ENCODE peak calls at places on chromosomes 7 and 10, in six cellular contexts. One of them, this sample, is unnamed.

GRCh38 chr7:130996205-130996840 is 262.3 kb upstream of the KLF14 start:
- DNase-seq in GM23248: no peak
- DNase-seq in bronchial epithelial cell: no peak
- DNase-seq in lower lobe of right lung: no peak
- DNase-seq in mesendoderm: no peak
- DNase-seq in WERI-Rb-1: no peak
- DNase-seq in this sample: no peak

GRCh38 chr7:112748381-112748780 is 41.8 kb downstream of the TMEM168 start:
- DNase-seq in GM23248: peak
- DNase-seq in bronchial epithelial cell: peak
- DNase-seq in lower lobe of right lung: no peak
- DNase-seq in mesendoderm: no peak
- DNase-seq in WERI-Rb-1: no peak
- DNase-seq in this sample: no peak

GRCh38 chr7:28990200-28990960 is 32.2 kb upstream of the TRIL start:
- DNase-seq in GM23248: peak
- DNase-seq in bronchial epithelial cell: no peak
- DNase-seq in lower lobe of right lung: no peak
- DNase-seq in mesendoderm: no peak
- DNase-seq in WERI-Rb-1: no peak
- DNase-seq in this sample: peak

GRCh38 chr10:120584786-120585185 is 127.8 kb downstream of the PLPP4 start:
- DNase-seq in GM23248: no peak
- DNase-seq in bronchial epithelial cell: no peak
- DNase-seq in lower lobe of right lung: no peak
- DNase-seq in mesendoderm: no peak
- DNase-seq in WERI-Rb-1: no peak
- DNase-seq in this sample: no peak

GRCh38 chr7:99137418-99138180 is 6.3 kb downstream of the SMURF1 start:
- DNase-seq in GM23248: peak
- DNase-seq in bronchial epithelial cell: peak
- DNase-seq in lower lobe of right lung: no peak
- DNase-seq in mesendoderm: peak
- DNase-seq in WERI-Rb-1: no peak
- DNase-seq in this sample: no peak

GRCh38 chr10:14781763-14782162 is 7.1 kb upstream of the FAM107B start:
- DNase-seq in GM23248: no peak
- DNase-seq in bronchial epithelial cell: no peak
- DNase-seq in lower lobe of right lung: no peak
- DNase-seq in mesendoderm: peak
- DNase-seq in WERI-Rb-1: no peak
- DNase-seq in this sample: no peak

GRCh38 chr7:77797734-77798393 is 370 bp downstream of the TMEM60 start:
- DNase-seq in GM23248: peak
- DNase-seq in bronchial epithelial cell: no peak
- DNase-seq in lower lobe of right lung: no peak
- DNase-seq in mesendoderm: no peak
- DNase-seq in WERI-Rb-1: no peak
- DNase-seq in this sample: no peak

GRCh38 chr10:30188567-30189253 is 129.3 kb upstream of the JCAD start:
- DNase-seq in GM23248: no peak
- DNase-seq in bronchial epithelial cell: no peak
- DNase-seq in lower lobe of right lung: no peak
- DNase-seq in mesendoderm: no peak
- DNase-seq in WERI-Rb-1: no peak
- DNase-seq in this sample: no peak

GRCh38 chr7:24503511-24503910 is 69.7 kb upstream of the PALS2 start:
- DNase-seq in GM23248: no peak
- DNase-seq in bronchial epithelial cell: no peak
- DNase-seq in lower lobe of right lung: no peak
- DNase-seq in mesendoderm: peak
- DNase-seq in WERI-Rb-1: no peak
- DNase-seq in this sample: no peak

GRCh38 chr7:91784469-91784868 is 96.0 kb downstream of the MTERF1 start:
- DNase-seq in GM23248: peak
- DNase-seq in bronchial epithelial cell: peak
- DNase-seq in lower lobe of right lung: no peak
- DNase-seq in mesendoderm: no peak
- DNase-seq in WERI-Rb-1: no peak
- DNase-seq in this sample: no peak

GRCh38 chr10:72328829-72329204 is 25.9 kb downstream of the DNAJB12 start:
- DNase-seq in GM23248: no peak
- DNase-seq in bronchial epithelial cell: no peak
- DNase-seq in lower lobe of right lung: no peak
- DNase-seq in mesendoderm: no peak
- DNase-seq in WERI-Rb-1: no peak
- DNase-seq in this sample: no peak
- H3K4me3 ChIP-seq in GM23248: no peak
- H3K4me3 ChIP-seq in bronchial epithelial cell: no peak
- H3K4me3 ChIP-seq in lower lobe of right lung: no peak
- H3K4me3 ChIP-seq in mesendoderm: no peak
- H3K4me3 ChIP-seq in WERI-Rb-1: no peak
- H3K4me3 ChIP-seq in this sample: no peak

DNA sequence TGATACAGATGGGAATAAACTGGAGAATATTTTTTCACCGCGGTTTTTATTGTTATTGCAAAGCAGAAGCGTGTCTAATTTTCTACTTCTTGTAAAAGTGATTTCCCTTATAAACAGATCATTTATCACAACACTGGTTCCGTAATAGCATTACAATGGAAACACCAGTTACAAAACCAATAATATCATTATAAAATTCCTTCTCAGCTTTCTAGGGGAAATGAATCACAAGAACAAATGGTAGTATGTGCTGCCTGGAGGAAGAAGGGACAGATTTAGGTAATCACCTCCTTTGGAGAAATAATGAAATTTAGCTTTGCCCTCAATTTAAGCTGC is 2.4 kb upstream of the CCDC6 start:
- DNase-seq in GM23248: no peak
- DNase-seq in bronchial epithelial cell: no peak
- DNase-seq in lower lobe of right lung: no peak
- DNase-seq in mesendoderm: no peak
- DNase-seq in WERI-Rb-1: no peak
- DNase-seq in this sample: no peak
- H3K4me3 ChIP-seq in GM23248: peak
- H3K4me3 ChIP-seq in bronchial epithelial cell: no peak
- H3K4me3 ChIP-seq in lower lobe of right lung: peak
- H3K4me3 ChIP-seq in mesendoderm: no peak
- H3K4me3 ChIP-seq in WERI-Rb-1: no peak
- H3K4me3 ChIP-seq in this sample: peak

GRCh38 chr10:131452926-131453771 is 141.6 kb upstream of the TCERG1L start:
- DNase-seq in GM23248: no peak
- DNase-seq in bronchial epithelial cell: no peak
- DNase-seq in lower lobe of right lung: no peak
- DNase-seq in mesendoderm: peak
- DNase-seq in WERI-Rb-1: peak
- DNase-seq in this sample: no peak
- H3K4me3 ChIP-seq in GM23248: no peak
- H3K4me3 ChIP-seq in bronchial epithelial cell: no peak
- H3K4me3 ChIP-seq in lower lobe of right lung: peak
- H3K4me3 ChIP-seq in mesendoderm: peak
- H3K4me3 ChIP-seq in WERI-Rb-1: no peak
- H3K4me3 ChIP-seq in this sample: peak

GRCh38 chr10:9294132-9294663 is 1239.7 kb downstream of the GATA3 start:
- DNase-seq in GM23248: no peak
- DNase-seq in bronchial epithelial cell: no peak
- DNase-seq in lower lobe of right lung: no peak
- DNase-seq in mesendoderm: no peak
- DNase-seq in WERI-Rb-1: no peak
- DNase-seq in this sample: no peak

GRCh38 chr10:9299966-9300365 is 1245.5 kb downstream of the GATA3 start:
- DNase-seq in GM23248: no peak
- DNase-seq in bronchial epithelial cell: no peak
- DNase-seq in lower lobe of right lung: no peak
- DNase-seq in mesendoderm: no peak
- DNase-seq in WERI-Rb-1: no peak
- DNase-seq in this sample: no peak

GRCh38 chr10:9297580-9297979 is 1243.1 kb downstream of the GATA3 start:
- DNase-seq in GM23248: no peak
- DNase-seq in bronchial epithelial cell: no peak
- DNase-seq in lower lobe of right lung: no peak
- DNase-seq in mesendoderm: no peak
- DNase-seq in WERI-Rb-1: no peak
- DNase-seq in this sample: no peak

GRCh38 chr10:9294865-9295264 is 1240.4 kb downstream of the GATA3 start:
- DNase-seq in GM23248: no peak
- DNase-seq in bronchial epithelial cell: no peak
- DNase-seq in lower lobe of right lung: no peak
- DNase-seq in mesendoderm: no peak
- DNase-seq in WERI-Rb-1: no peak
- DNase-seq in this sample: no peak

DNA sequence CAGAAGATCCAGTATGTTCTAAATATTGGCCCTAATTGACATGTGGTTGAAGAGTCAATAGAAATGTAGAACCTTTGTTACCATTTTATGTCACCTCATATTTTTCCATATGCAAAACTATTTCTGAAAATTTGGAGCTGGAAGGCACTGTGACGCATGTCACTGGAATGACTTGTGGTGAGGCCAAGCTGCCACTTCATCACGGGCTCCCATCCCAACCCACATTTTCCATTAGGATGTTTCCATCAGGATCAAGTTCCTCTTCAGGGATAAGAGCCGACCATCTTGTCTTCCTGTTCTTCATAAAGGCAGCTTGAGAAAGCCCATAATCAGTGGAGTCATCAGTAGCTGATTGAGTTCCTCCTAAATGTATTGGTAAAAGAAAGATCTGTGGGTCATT is 1241.7 kb downstream of the GATA3 start:
- DNase-seq in GM23248: peak
- DNase-seq in bronchial epithelial cell: no peak
- DNase-seq in lower lobe of right lung: no peak
- DNase-seq in mesendoderm: no peak
- DNase-seq in WERI-Rb-1: no peak
- DNase-seq in this sample: no peak
- H3K4me3 ChIP-seq in GM23248: no peak
- H3K4me3 ChIP-seq in bronchial epithelial cell: no peak
- H3K4me3 ChIP-seq in lower lobe of right lung: no peak
- H3K4me3 ChIP-seq in mesendoderm: no peak
- H3K4me3 ChIP-seq in WERI-Rb-1: no peak
- H3K4me3 ChIP-seq in this sample: no peak

GRCh38 chr7:151630349-151630748 is 110.7 kb upstream of the RHEB start:
- DNase-seq in GM23248: no peak
- DNase-seq in bronchial epithelial cell: no peak
- DNase-seq in lower lobe of right lung: no peak
- DNase-seq in mesendoderm: no peak
- DNase-seq in WERI-Rb-1: no peak
- DNase-seq in this sample: no peak
- H3K4me3 ChIP-seq in GM23248: peak
- H3K4me3 ChIP-seq in bronchial epithelial cell: peak
- H3K4me3 ChIP-seq in lower lobe of right lung: no peak
- H3K4me3 ChIP-seq in mesendoderm: no peak
- H3K4me3 ChIP-seq in WERI-Rb-1: no peak
- H3K4me3 ChIP-seq in this sample: no peak

GRCh38 chr10:12418000-12418399 is 68.7 kb downstream of the CAMK1D start:
- DNase-seq in GM23248: peak
- DNase-seq in bronchial epithelial cell: no peak
- DNase-seq in lower lobe of right lung: no peak
- DNase-seq in mesendoderm: no peak
- DNase-seq in WERI-Rb-1: no peak
- DNase-seq in this sample: peak

GRCh38 chr10:12419279-12419847 is 70.0 kb downstream of the CAMK1D start:
- DNase-seq in GM23248: peak
- DNase-seq in bronchial epithelial cell: peak
- DNase-seq in lower lobe of right lung: no peak
- DNase-seq in mesendoderm: no peak
- DNase-seq in WERI-Rb-1: no peak
- DNase-seq in this sample: no peak

GRCh38 chr10:12418725-12419278 is 69.5 kb downstream of the CAMK1D start:
- DNase-seq in GM23248: no peak
- DNase-seq in bronchial epithelial cell: no peak
- DNase-seq in lower lobe of right lung: no peak
- DNase-seq in mesendoderm: no peak
- DNase-seq in WERI-Rb-1: no peak
- DNase-seq in this sample: no peak

GRCh38 chr10:12423896-12424295 is 74.5 kb downstream of the CAMK1D start:
- DNase-seq in GM23248: no peak
- DNase-seq in bronchial epithelial cell: no peak
- DNase-seq in lower lobe of right lung: no peak
- DNase-seq in mesendoderm: no peak
- DNase-seq in WERI-Rb-1: no peak
- DNase-seq in this sample: no peak

DNA sequence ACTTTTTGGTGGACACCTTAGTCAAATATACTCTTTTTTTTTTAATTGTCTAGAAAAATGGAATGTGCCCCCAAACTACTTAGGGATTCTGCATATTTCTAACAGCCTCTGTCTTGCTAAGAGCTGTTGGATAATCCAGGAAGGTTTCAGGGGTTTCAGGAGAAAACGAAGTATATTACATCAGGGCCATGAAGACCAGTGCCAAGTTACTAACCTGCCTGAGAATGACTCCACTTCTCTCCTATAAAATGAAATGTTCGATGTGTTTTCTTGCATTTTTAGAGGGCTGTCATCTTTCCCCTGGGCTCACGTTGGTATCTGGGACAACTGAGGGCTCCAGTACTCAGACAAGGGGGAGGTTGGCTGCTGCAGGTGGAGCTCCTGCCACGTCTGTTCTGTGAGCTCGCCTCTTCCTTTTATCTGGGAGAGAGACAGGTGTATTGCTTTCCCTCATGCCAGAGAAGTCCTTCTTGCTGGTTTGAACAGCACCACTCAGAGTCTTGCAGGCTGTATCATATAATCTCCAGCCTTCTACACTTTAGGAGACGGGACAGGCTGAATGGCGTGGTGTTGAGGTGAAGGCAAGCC is 71.3 kb downstream of the CAMK1D start:
- DNase-seq in GM23248: no peak
- DNase-seq in bronchial epithelial cell: no peak
- DNase-seq in lower lobe of right lung: no peak
- DNase-seq in mesendoderm: no peak
- DNase-seq in WERI-Rb-1: no peak
- DNase-seq in this sample: no peak
- H3K4me3 ChIP-seq in GM23248: no peak
- H3K4me3 ChIP-seq in bronchial epithelial cell: no peak
- H3K4me3 ChIP-seq in lower lobe of right lung: no peak
- H3K4me3 ChIP-seq in mesendoderm: no peak
- H3K4me3 ChIP-seq in WERI-Rb-1: no peak
- H3K4me3 ChIP-seq in this sample: no peak

GRCh38 chr7:43758861-43759683 is 592 bp downstream of the BLVRA start:
- DNase-seq in GM23248: peak
- DNase-seq in bronchial epithelial cell: no peak
- DNase-seq in lower lobe of right lung: peak
- DNase-seq in mesendoderm: peak
- DNase-seq in WERI-Rb-1: peak
- DNase-seq in this sample: peak
- H3K4me3 ChIP-seq in GM23248: peak
- H3K4me3 ChIP-seq in bronchial epithelial cell: peak
- H3K4me3 ChIP-seq in lower lobe of right lung: peak
- H3K4me3 ChIP-seq in mesendoderm: peak
- H3K4me3 ChIP-seq in WERI-Rb-1: peak
- H3K4me3 ChIP-seq in this sample: peak